ENCODE peak calls at places on chromosomes 5 and 9, in eight cellular contexts. One of them, this sample, is unnamed.

GRCh38 chr5:179232091-179232490 is 113.2 kb downstream of the ADAMTS2 start:
- DNase-seq in GM12865: no peak
- DNase-seq in transverse colon: no peak
- DNase-seq in psoas muscle: no peak
- DNase-seq in stomach: no peak
- DNase-seq in choroid plexus epithelial cell: no peak
- DNase-seq in colonic mucosa: no peak
- DNase-seq in gastrocnemius medialis: no peak
- DNase-seq in this sample: no peak

GRCh38 chr9:121685795-121686377 is 34.5 kb downstream of the DAB2IP start:
- DNase-seq in gastrocnemius medialis: no peak
- DNase-seq in colonic mucosa: no peak
- DNase-seq in transverse colon: no peak
- DNase-seq in stomach: no peak
- DNase-seq in choroid plexus epithelial cell: no peak
- DNase-seq in GM12865: no peak
- DNase-seq in psoas muscle: peak
- DNase-seq in this sample: no peak

GRCh38 chr5:16144416-16144815 is 35.2 kb downstream of the MARCHF11 start:
- DNase-seq in GM12865: no peak
- DNase-seq in stomach: no peak
- DNase-seq in colonic mucosa: no peak
- DNase-seq in psoas muscle: no peak
- DNase-seq in transverse colon: no peak
- DNase-seq in choroid plexus epithelial cell: no peak
- DNase-seq in gastrocnemius medialis: no peak
- DNase-seq in this sample: no peak

GRCh38 chr9:91930475-91930874 is 19.6 kb downstream of the ROR2 start:
- DNase-seq in gastrocnemius medialis: no peak
- DNase-seq in psoas muscle: no peak
- DNase-seq in stomach: no peak
- DNase-seq in transverse colon: no peak
- DNase-seq in choroid plexus epithelial cell: peak
- DNase-seq in GM12865: no peak
- DNase-seq in colonic mucosa: no peak
- DNase-seq in this sample: peak

GRCh38 chr9:4866239-4866969 is 73.7 kb downstream of the RCL1 start:
- DNase-seq in GM12865: no peak
- DNase-seq in transverse colon: no peak
- DNase-seq in stomach: no peak
- DNase-seq in choroid plexus epithelial cell: peak
- DNase-seq in colonic mucosa: no peak
- DNase-seq in psoas muscle: peak
- DNase-seq in gastrocnemius medialis: peak
- DNase-seq in this sample: peak

GRCh38 chr9:14318934-14319513 is 5.1 kb upstream of the NFIB start:
- DNase-seq in choroid plexus epithelial cell: no peak
- DNase-seq in stomach: no peak
- DNase-seq in colonic mucosa: no peak
- DNase-seq in gastrocnemius medialis: no peak
- DNase-seq in transverse colon: no peak
- DNase-seq in psoas muscle: no peak
- DNase-seq in GM12865: no peak
- DNase-seq in this sample: no peak

GRCh38 chr5:172686111-172686510 is 45.0 kb downstream of the NEURL1B start:
- DNase-seq in gastrocnemius medialis: no peak
- DNase-seq in stomach: no peak
- DNase-seq in psoas muscle: no peak
- DNase-seq in GM12865: no peak
- DNase-seq in choroid plexus epithelial cell: no peak
- DNase-seq in transverse colon: no peak
- DNase-seq in colonic mucosa: no peak
- DNase-seq in this sample: no peak

GRCh38 chr9:135925496-135926133 is 18.3 kb upstream of the CAMSAP1 start:
- DNase-seq in psoas muscle: peak
- DNase-seq in colonic mucosa: no peak
- DNase-seq in choroid plexus epithelial cell: peak
- DNase-seq in stomach: no peak
- DNase-seq in transverse colon: no peak
- DNase-seq in GM12865: peak
- DNase-seq in gastrocnemius medialis: no peak
- DNase-seq in this sample: peak

GRCh38 chr9:123239726-123240125 is 28.7 kb downstream of the STRBP start:
- DNase-seq in choroid plexus epithelial cell: no peak
- DNase-seq in gastrocnemius medialis: no peak
- DNase-seq in stomach: no peak
- DNase-seq in colonic mucosa: no peak
- DNase-seq in transverse colon: no peak
- DNase-seq in psoas muscle: no peak
- DNase-seq in GM12865: no peak
- DNase-seq in this sample: no peak

GRCh38 chr5:77638763-77639451 is 394 bp upstream of the OTP start:
- DNase-seq in colonic mucosa: no peak
- DNase-seq in gastrocnemius medialis: no peak
- DNase-seq in choroid plexus epithelial cell: no peak
- DNase-seq in transverse colon: no peak
- DNase-seq in stomach: no peak
- DNase-seq in GM12865: peak
- DNase-seq in psoas muscle: no peak
- DNase-seq in this sample: no peak

GRCh38 chr9:123421801-123422455 is 65.9 kb downstream of the CRB2 start:
- DNase-seq in transverse colon: no peak
- DNase-seq in psoas muscle: no peak
- DNase-seq in stomach: no peak
- DNase-seq in colonic mucosa: no peak
- DNase-seq in gastrocnemius medialis: no peak
- DNase-seq in choroid plexus epithelial cell: no peak
- DNase-seq in GM12865: no peak
- DNase-seq in this sample: no peak

GRCh38 chr9:77802064-77802463 is 153.9 kb upstream of the GNA14 start:
- DNase-seq in stomach: no peak
- DNase-seq in gastrocnemius medialis: no peak
- DNase-seq in psoas muscle: no peak
- DNase-seq in choroid plexus epithelial cell: no peak
- DNase-seq in colonic mucosa: no peak
- DNase-seq in transverse colon: no peak
- DNase-seq in GM12865: no peak
- DNase-seq in this sample: no peak

GRCh38 chr9:34809504-34810186 is 99.7 kb upstream of the CCL21 start:
- DNase-seq in transverse colon: no peak
- DNase-seq in choroid plexus epithelial cell: peak
- DNase-seq in psoas muscle: no peak
- DNase-seq in gastrocnemius medialis: no peak
- DNase-seq in stomach: no peak
- DNase-seq in colonic mucosa: no peak
- DNase-seq in GM12865: no peak
- DNase-seq in this sample: peak

GRCh38 chr9:65444943-65445342 is 159.9 kb upstream of the FOXD4L5 start:
- DNase-seq in gastrocnemius medialis: no peak
- DNase-seq in colonic mucosa: no peak
- DNase-seq in GM12865: no peak
- DNase-seq in psoas muscle: no peak
- DNase-seq in stomach: no peak
- DNase-seq in choroid plexus epithelial cell: no peak
- DNase-seq in transverse colon: no peak
- DNase-seq in this sample: no peak

GRCh38 chr9:126468141-126468825 is 141.7 kb downstream of the MVB12B start:
- DNase-seq in psoas muscle: no peak
- DNase-seq in choroid plexus epithelial cell: no peak
- DNase-seq in transverse colon: no peak
- DNase-seq in colonic mucosa: no peak
- DNase-seq in stomach: no peak
- DNase-seq in GM12865: no peak
- DNase-seq in gastrocnemius medialis: no peak
- DNase-seq in this sample: no peak

GRCh38 chr5:140202610-140203009 is 27.6 kb downstream of the CYSTM1 start:
- DNase-seq in psoas muscle: no peak
- DNase-seq in choroid plexus epithelial cell: no peak
- DNase-seq in gastrocnemius medialis: no peak
- DNase-seq in colonic mucosa: no peak
- DNase-seq in GM12865: no peak
- DNase-seq in stomach: no peak
- DNase-seq in transverse colon: no peak
- DNase-seq in this sample: no peak

GRCh38 chr9:116661037-116661954 is 25.8 kb upstream of the TRIM32 start:
- DNase-seq in choroid plexus epithelial cell: peak
- DNase-seq in colonic mucosa: no peak
- DNase-seq in GM12865: peak
- DNase-seq in stomach: peak
- DNase-seq in transverse colon: no peak
- DNase-seq in gastrocnemius medialis: no peak
- DNase-seq in psoas muscle: no peak
- DNase-seq in this sample: peak

GRCh38 chr9:5305741-5306140 is 1.2 kb upstream of the RLN2 start:
- DNase-seq in colonic mucosa: no peak
- DNase-seq in transverse colon: no peak
- DNase-seq in choroid plexus epithelial cell: no peak
- DNase-seq in gastrocnemius medialis: no peak
- DNase-seq in psoas muscle: no peak
- DNase-seq in GM12865: no peak
- DNase-seq in stomach: no peak
- DNase-seq in this sample: no peak

GRCh38 chr9:89426389-89426961 is 71.4 kb downstream of the SEMA4D start:
- DNase-seq in choroid plexus epithelial cell: no peak
- DNase-seq in gastrocnemius medialis: no peak
- DNase-seq in psoas muscle: peak
- DNase-seq in GM12865: peak
- DNase-seq in stomach: no peak
- DNase-seq in transverse colon: peak
- DNase-seq in colonic mucosa: no peak
- DNase-seq in this sample: no peak

GRCh38 chr5:139636207-139636792 is 11.8 kb upstream of the CXXC5 start:
- DNase-seq in transverse colon: peak
- DNase-seq in colonic mucosa: peak
- DNase-seq in GM12865: peak
- DNase-seq in psoas muscle: no peak
- DNase-seq in gastrocnemius medialis: no peak
- DNase-seq in choroid plexus epithelial cell: no peak
- DNase-seq in stomach: peak
- DNase-seq in this sample: no peak

GRCh38 chr9:37037137-37037743 is 3.2 kb upstream of the PAX5 start:
- DNase-seq in transverse colon: no peak
- DNase-seq in psoas muscle: peak
- DNase-seq in stomach: no peak
- DNase-seq in GM12865: peak
- DNase-seq in choroid plexus epithelial cell: peak
- DNase-seq in gastrocnemius medialis: no peak
- DNase-seq in colonic mucosa: peak
- DNase-seq in this sample: no peak

GRCh38 chr5:52452098-52452497 is 335.6 kb upstream of the ITGA1 start:
- DNase-seq in stomach: no peak
- DNase-seq in choroid plexus epithelial cell: no peak
- DNase-seq in gastrocnemius medialis: no peak
- DNase-seq in transverse colon: no peak
- DNase-seq in GM12865: no peak
- DNase-seq in psoas muscle: no peak
- DNase-seq in colonic mucosa: no peak
- DNase-seq in this sample: no peak
- H3K4me3 ChIP-seq in stomach: no peak
- H3K4me3 ChIP-seq in choroid plexus epithelial cell: no peak
- H3K4me3 ChIP-seq in gastrocnemius medialis: no peak
- H3K4me3 ChIP-seq in transverse colon: no peak
- H3K4me3 ChIP-seq in GM12865: no peak
- H3K4me3 ChIP-seq in psoas muscle: no peak
- H3K4me3 ChIP-seq in colonic mucosa: no peak
- H3K4me3 ChIP-seq in this sample: no peak

DNA sequence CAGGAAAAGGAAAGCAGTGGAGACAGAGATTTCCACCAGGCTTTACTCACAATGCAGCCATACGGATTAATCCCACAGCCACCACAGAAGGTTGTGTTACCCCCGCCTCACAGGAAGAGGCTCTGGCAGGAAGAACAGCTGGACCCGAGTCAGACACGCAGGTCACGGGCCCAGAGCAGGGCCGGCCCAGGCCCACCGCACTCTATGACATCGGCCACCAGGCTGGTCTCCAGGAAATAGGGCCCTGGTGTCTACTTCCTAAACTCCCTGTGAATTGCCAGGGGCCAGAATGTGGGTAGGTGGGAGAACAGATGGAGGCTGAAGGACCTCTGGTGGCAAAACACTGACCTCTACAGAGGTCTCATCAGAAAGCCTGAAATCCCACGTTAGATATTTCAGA is 15.6 kb downstream of the MGAT1 start:
- DNase-seq in colonic mucosa: no peak
- DNase-seq in stomach: no peak
- DNase-seq in transverse colon: no peak
- DNase-seq in psoas muscle: no peak
- DNase-seq in GM12865: no peak
- DNase-seq in choroid plexus epithelial cell: peak
- DNase-seq in gastrocnemius medialis: no peak
- DNase-seq in this sample: peak
- TF ChIP-seq CTCF in colonic mucosa: no peak
- TF ChIP-seq CTCF in stomach: no peak
- TF ChIP-seq CTCF in transverse colon: no peak
- TF ChIP-seq CTCF in psoas muscle: no peak
- TF ChIP-seq CTCF in GM12865: no peak
- TF ChIP-seq CTCF in choroid plexus epithelial cell: no peak
- TF ChIP-seq CTCF in gastrocnemius medialis: no peak
- TF ChIP-seq CTCF in this sample: no peak

GRCh38 chr5:151236888-151237287 is 13.0 kb upstream of the CCDC69 start:
- DNase-seq in colonic mucosa: no peak
- DNase-seq in psoas muscle: no peak
- DNase-seq in stomach: no peak
- DNase-seq in GM12865: no peak
- DNase-seq in gastrocnemius medialis: no peak
- DNase-seq in transverse colon: no peak
- DNase-seq in choroid plexus epithelial cell: no peak
- DNase-seq in this sample: no peak

GRCh38 chr5:151237685-151238084 is 13.8 kb upstream of the CCDC69 start:
- DNase-seq in psoas muscle: no peak
- DNase-seq in stomach: no peak
- DNase-seq in choroid plexus epithelial cell: no peak
- DNase-seq in gastrocnemius medialis: no peak
- DNase-seq in GM12865: no peak
- DNase-seq in colonic mucosa: no peak
- DNase-seq in transverse colon: no peak
- DNase-seq in this sample: no peak

GRCh38 chr5:151240891-151241290 is 12.1 kb upstream of the GM2A start:
- DNase-seq in gastrocnemius medialis: no peak
- DNase-seq in colonic mucosa: no peak
- DNase-seq in transverse colon: no peak
- DNase-seq in psoas muscle: no peak
- DNase-seq in GM12865: no peak
- DNase-seq in choroid plexus epithelial cell: no peak
- DNase-seq in stomach: no peak
- DNase-seq in this sample: no peak

GRCh38 chr5:151239237-151239861 is 13.6 kb upstream of the GM2A start:
- DNase-seq in gastrocnemius medialis: peak
- DNase-seq in stomach: peak
- DNase-seq in psoas muscle: peak
- DNase-seq in choroid plexus epithelial cell: peak
- DNase-seq in transverse colon: peak
- DNase-seq in colonic mucosa: peak
- DNase-seq in GM12865: peak
- DNase-seq in this sample: peak

GRCh38 chr5:151238303-151238741 is 14.4 kb upstream of the CCDC69 start:
- DNase-seq in GM12865: peak
- DNase-seq in gastrocnemius medialis: peak
- DNase-seq in transverse colon: peak
- DNase-seq in psoas muscle: peak
- DNase-seq in choroid plexus epithelial cell: no peak
- DNase-seq in stomach: no peak
- DNase-seq in colonic mucosa: no peak
- DNase-seq in this sample: no peak
- H3K4me3 ChIP-seq in GM12865: peak
- H3K4me3 ChIP-seq in gastrocnemius medialis: peak
- H3K4me3 ChIP-seq in transverse colon: peak
- H3K4me3 ChIP-seq in psoas muscle: peak
- H3K4me3 ChIP-seq in choroid plexus epithelial cell: no peak
- H3K4me3 ChIP-seq in stomach: peak
- H3K4me3 ChIP-seq in colonic mucosa: no peak
- H3K4me3 ChIP-seq in this sample: no peak

GRCh38 chr5:9387879-9388278 is 158.0 kb downstream of the SEMA5A start:
- DNase-seq in psoas muscle: no peak
- DNase-seq in transverse colon: no peak
- DNase-seq in colonic mucosa: no peak
- DNase-seq in gastrocnemius medialis: no peak
- DNase-seq in choroid plexus epithelial cell: peak
- DNase-seq in GM12865: no peak
- DNase-seq in stomach: no peak
- DNase-seq in this sample: no peak
- TF ChIP-seq CTCF in psoas muscle: no peak
- TF ChIP-seq CTCF in transverse colon: no peak
- TF ChIP-seq CTCF in colonic mucosa: no peak
- TF ChIP-seq CTCF in gastrocnemius medialis: no peak
- TF ChIP-seq CTCF in choroid plexus epithelial cell: peak
- TF ChIP-seq CTCF in GM12865: no peak
- TF ChIP-seq CTCF in stomach: no peak
- TF ChIP-seq CTCF in this sample: peak